ENCODE peak calls at places on chromosomes 3 and 15, in six cellular contexts. U is cardiac muscle cell, T is PC-3, K is hepatocyte, O is RWPE2, R is GM12865. W is an unnamed sample.

GRCh38 chr3:38648024-38648658 is 1.3 kb downstream of the SCN5A start:
- DNase-seq in K (no peak), T (no peak), O (no peak), R (no peak), U (no peak), W (no peak)

GRCh38 chr3:100912976-100913375 is 80.2 kb downstream of the ABI3BP start:
- DNase-seq in K (no peak), R (no peak), U (no peak), T (peak; percentile 88), O (no peak), W (no peak)

GRCh38 chr3:37686225-37686624 is 175.5 kb upstream of the CTDSPL start:
- DNase-seq in U (no peak), O (no peak), R (no peak), T (no peak), K (no peak), W (no peak)

GRCh38 chr3:51340989-51341636 is 44.0 kb upstream of the MANF start:
- DNase-seq in K (no peak), O (no peak), R (no peak), T (no peak), U (peak; percentile 33), W (no peak)

GRCh38 chr3:120460862-120461261 is 10.1 kb upstream of the FSTL1 start:
- DNase-seq in R (no peak), O (no peak), K (no peak), U (no peak), T (no peak), W (no peak)

GRCh38 chr3:72628065-72628464 is 220.2 kb downstream of the SHQ1 start:
- DNase-seq in K (peak; percentile 44), T (peak; percentile 94), R (no peak), O (peak; percentile 92), U (no peak), W (peak; percentile 78)

GRCh38 chr15:82091636-82092140 is 45.9 kb upstream of the MEX3B start:
- DNase-seq in O (no peak), T (no peak), R (no peak), K (no peak), U (peak; percentile 11), W (no peak)

GRCh38 chr15:49848824-49849209 is 228.0 kb downstream of the DTWD1 start:
- DNase-seq in O (no peak), T (no peak), U (peak; percentile 43), R (no peak), K (no peak), W (no peak)

GRCh38 chr3:52280046-52280445 is 1.6 kb upstream of the WDR82 start:
- DNase-seq in K (peak; percentile 68), U (peak; percentile 62), O (no peak), R (no peak), T (no peak), W (no peak)

GRCh38 chr3:124587053-124587408 is 143.2 kb upstream of the UMPS start:
- DNase-seq in K (peak; percentile 58), T (peak; percentile 64), O (no peak), R (no peak), U (no peak), W (no peak)

GRCh38 chr3:29759443-29760033 is 478.7 kb downstream of the RBMS3 start:
- DNase-seq in U (peak; percentile 68), O (no peak), T (peak; percentile 32), K (peak; percentile 8), R (no peak), W (no peak)

GRCh38 chr15:79990997-79991334 is 20.0 kb upstream of the BCL2A1 start:
- DNase-seq in O (no peak), R (no peak), K (no peak), T (no peak), U (no peak), W (no peak)

GRCh38 chr15:68818671-68819450 is 1.8 kb downstream of the ANP32A start:
- DNase-seq in K (peak; percentile 69), R (peak; percentile 69), O (no peak), U (peak; percentile 54), T (peak; percentile 35), W (no peak)

GRCh38 chr3:194686816-194687637 is 1.3 kb downstream of the FAM43A start:
- DNase-seq in T (peak; percentile 34), R (peak; percentile 54), O (no peak), U (peak; percentile 70), K (peak; percentile 57), W (no peak)

GRCh38 chr15:80619677-80620076 is 75.4 kb upstream of the ABHD17C start:
- DNase-seq in K (peak; percentile 27), U (peak; percentile 65), R (no peak), O (no peak), T (peak; percentile 13), W (peak; percentile 1)

GRCh38 chr15:25236861-25237155 is 202.0 kb downstream of the UBE3A start:
- DNase-seq in T (no peak), K (no peak), U (no peak), O (peak; percentile 66), R (no peak), W (no peak)

GRCh38 chr3:65963787-65964707 is 74.7 kb downstream of the MAGI1 start:
- DNase-seq in R (peak; percentile 76), K (peak; percentile 61), U (peak; percentile 91), O (no peak), T (peak; percentile 74), W (no peak)

GRCh38 chr15:23049984-23050628 is 10.7 kb upstream of the TUBGCP5 start:
- DNase-seq in O (no peak), K (no peak), T (no peak), R (no peak), U (no peak), W (no peak)

GRCh38 chr3:150747909-150748568 is 14.9 kb downstream of the SIAH2 start:
- DNase-seq in U (no peak), R (no peak), T (peak; percentile 11), K (no peak), O (no peak), W (peak; percentile 68)

GRCh38 chr3:184180165-184180564 is 5.5 kb downstream of the AP2M1 start:
- DNase-seq in R (no peak), U (peak; percentile 84), O (no peak), K (no peak), T (no peak), W (no peak)

GRCh38 chr15:42404461-42405235 is 45.3 kb downstream of the CAPN3 start:
- DNase-seq in T (no peak), U (no peak), O (no peak), K (peak; percentile 28), R (no peak), W (no peak)

GRCh38 chr3:123244128-123244527 is 42.4 kb downstream of the SEC22A start:
- DNase-seq in R (no peak), U (no peak), K (peak; percentile 10), T (no peak), O (no peak), W (no peak)

GRCh38 chr15:74193305-74193718 is 9.3 kb downstream of the STRA6 start:
- DNase-seq in K (peak; percentile 46), O (peak; percentile 83), T (peak; percentile 93), U (peak; percentile 81), R (peak; percentile 61), W (no peak)

GRCh38 chr15:90665288-90666134 is 51.6 kb upstream of the BLM start:
- DNase-seq in O (peak; percentile 86), K (no peak), U (peak; percentile 73), T (peak; percentile 65), R (peak; percentile 96), W (no peak)

GRCh38 chr15:90660195-90660995 is 56.8 kb upstream of the BLM start:
- DNase-seq in K (peak; percentile 62), R (peak; percentile 95), O (peak; percentile 79), T (peak; percentile 77), U (peak; percentile 82), W (no peak)

GRCh38 chr15:90666135-90666909 is 50.8 kb upstream of the BLM start:
- DNase-seq in T (no peak), K (no peak), O (peak; percentile 25), U (no peak), R (no peak), W (no peak)

GRCh38 chr15:90667063-90667754 is 49.9 kb upstream of the BLM start:
- DNase-seq in O (peak; percentile 47), U (no peak), R (no peak), T (peak; percentile 49), K (no peak), W (no peak)

GRCh38 chr15:90664650-90665287 is 52.4 kb upstream of the BLM start:
- DNase-seq in U (peak; percentile 61), O (peak; percentile 74), R (peak; percentile 76), K (no peak), T (no peak), W (no peak)
- TF ChIP-seq CTCF in U (peak; percentile 10), O (no peak), R (no peak), K (no peak), T (no peak), W (no peak)

GRCh38 chr15:101652098-101652782 is at the start of gene TM2D3:
- DNase-seq in T (peak; percentile 90), U (peak; percentile 94), K (peak; percentile 97), O (peak; percentile 94), R (peak; percentile 97), W (peak; percentile 42)

GRCh38 chr15:101654191-101654590 is 2.0 kb upstream of the TM2D3 start:
- DNase-seq in K (no peak), U (no peak), O (no peak), T (no peak), R (no peak), W (no peak)

GRCh38 chr15:101651753-101652097 is 456 bp downstream of the TM2D3 start:
- DNase-seq in K (no peak), U (no peak), T (peak; percentile 31), R (no peak), O (no peak), W (no peak)

GRCh38 chr15:101650145-101650544 is 2.0 kb downstream of the TM2D3 start:
- DNase-seq in O (no peak), K (no peak), R (no peak), U (no peak), T (no peak), W (no peak)

GRCh38 chr15:101652783-101653430 is 726 bp upstream of the TM2D3 start:
- DNase-seq in T (peak; percentile 43), R (no peak), K (no peak), U (no peak), O (no peak), W (no peak)
- H3K4me3 ChIP-seq in T (peak overlapping the region; percentile 97), R (peak overlapping the region; percentile 74), K (peak overlapping the region; percentile 47), U (peak overlapping the region; percentile 62), O (peak overlapping the region; percentile 90), W (peak overlapping the region; percentile 76)

DNA sequence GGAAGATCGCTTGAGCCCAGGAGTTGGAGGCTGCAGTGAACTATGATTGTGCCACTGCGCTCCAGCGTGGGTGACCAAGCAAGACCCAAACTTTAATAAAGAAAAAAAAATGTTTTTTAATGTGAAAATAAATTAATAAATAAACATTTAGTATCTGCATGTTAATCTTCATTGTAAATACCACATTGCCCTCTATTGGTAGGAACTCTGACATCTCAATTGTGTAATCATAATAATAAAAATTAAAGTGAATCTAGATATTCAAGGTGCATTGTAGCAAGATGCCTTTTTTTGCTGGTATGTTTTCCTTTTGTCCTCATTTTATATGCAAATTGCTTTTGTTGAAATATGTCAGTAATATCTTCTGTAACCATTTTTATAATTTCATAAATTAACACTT is 95.0 kb upstream of the LIMD1 start:
- DNase-seq in K (peak; percentile 34), R (no peak), T (peak; percentile 72), U (peak; percentile 71), O (no peak), W (peak; percentile 42)
- TF ChIP-seq CTCF in K (peak; percentile 73), R (peak; percentile 10), T (peak; percentile 66), U (peak; percentile 41), O (peak; percentile 78), W (peak; percentile 46)

DNA sequence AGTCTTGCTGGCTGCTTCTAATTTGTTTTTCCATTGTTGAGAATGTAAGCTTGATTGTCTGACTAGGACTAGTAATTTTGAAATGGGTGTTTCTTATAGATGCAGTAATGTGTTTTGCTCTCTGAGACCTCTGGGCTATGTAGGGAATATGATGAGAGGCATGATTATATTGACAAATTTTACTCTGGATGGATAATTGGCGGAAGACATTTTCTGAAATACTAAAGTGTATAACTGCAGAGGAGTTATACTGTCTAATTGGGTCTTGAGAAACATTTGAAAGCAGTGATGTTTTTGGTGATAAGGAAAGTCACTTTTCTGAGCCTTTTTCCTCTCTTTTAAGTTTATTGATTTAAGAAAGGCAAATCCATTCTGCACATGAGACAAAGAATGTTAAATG is 1.8 kb downstream of the ATP2C1 start:
- DNase-seq in O (no peak), U (no peak), T (no peak), R (no peak), K (no peak), W (no peak)
- H3K4me3 ChIP-seq in O (no peak overlapping the region), U (peak overlapping the region; percentile 98), T (peak overlapping the region; percentile 85), R (peak overlapping the region; percentile 79), K (peak overlapping the region; percentile 76), W (peak overlapping the region; percentile 81)

W was measured in LNCaP clone FGC.